ENCODE peak calls at places on chromosome 17, in ten cellular contexts. P, J, F, W, D, O, E, N, A and S are unnamed samples.

GRCh38 chr17:47844230-47844629 is 3.2 kb upstream of the SCRN2 start:
- DNase-seq in W (no peak), J (no peak), P (no peak), E (no peak), F (no peak), N (no peak), D (no peak), O (no peak), A (no peak), S (no peak)

GRCh38 chr17:40437095-40437732 is 6.0 kb upstream of the IGFBP4 start:
- DNase-seq in P (peak; percentile 32), E (no peak), F (no peak), A (peak; percentile 27), J (peak; percentile 23), N (no peak), O (no peak), W (no peak), D (no peak), S (no peak)

GRCh38 chr17:39028690-39029089 is 61.5 kb upstream of the FBXO47 start:
- DNase-seq in W (no peak), P (no peak), J (no peak), A (no peak), D (no peak), F (no peak), N (no peak), O (no peak), E (no peak), S (no peak)

GRCh38 chr17:41687828-41688640 is 651 bp upstream of the EIF1 start:
- DNase-seq in N (peak; percentile 57), E (no peak), A (no peak), O (peak; percentile 74), D (peak; percentile 54), J (peak; percentile 71), F (no peak), P (peak; percentile 53), W (peak; percentile 71), S (no peak)

GRCh38 chr17:40978752-40979151 is 5.4 kb downstream of the KRT40 start:
- DNase-seq in P (no peak), O (no peak), N (no peak), W (no peak), J (no peak), D (no peak), F (no peak), E (no peak), A (no peak), S (no peak)

GRCh38 chr17:17071531-17072360 is 29.5 kb downstream of the MPRIP start:
- DNase-seq in E (no peak), O (no peak), D (no peak), F (peak; percentile 45), A (no peak), P (peak; percentile 10), N (no peak), W (no peak), J (peak; percentile 28), S (no peak)

GRCh38 chr17:60386475-60387058 is 5.4 kb downstream of the USP32 start:
- DNase-seq in O (no peak), A (no peak), F (no peak), N (no peak), W (no peak), D (no peak), P (no peak), E (no peak), J (no peak), S (peak; percentile 6)

GRCh38 chr17:32289454-32289853 is 23.8 kb downstream of the RHBDL3 start:
- DNase-seq in P (no peak), E (no peak), W (no peak), A (no peak), J (no peak), F (no peak), D (no peak), O (no peak), N (no peak), S (no peak)

GRCh38 chr17:63454915-63455314 is 8.8 kb upstream of the CYB561 start:
- DNase-seq in J (peak; percentile 15), N (no peak), P (no peak), F (no peak), W (no peak), D (no peak), E (no peak), O (no peak), A (no peak), S (no peak)

GRCh38 chr17:6914711-6915110 is 81.1 kb upstream of the ALOX12 start:
- DNase-seq in D (no peak), E (no peak), N (no peak), W (no peak), F (no peak), A (peak; percentile 28), P (no peak), O (no peak), J (peak; percentile 36), S (peak; percentile 71)

GRCh38 chr17:18122991-18123753 is 14.6 kb downstream of the MYO15A start:
- DNase-seq in F (no peak), J (no peak), E (no peak), N (no peak), W (no peak), A (no peak), P (no peak), O (peak; percentile 86), D (no peak), S (no peak)

GRCh38 chr17:826778-827177 is 44.6 kb downstream of the MRM3 start:
- DNase-seq in N (no peak), W (no peak), A (no peak), E (no peak), O (no peak), F (no peak), J (no peak), D (no peak), P (no peak), S (no peak)

GRCh38 chr17:27379863-27380533 is 76.2 kb upstream of the KSR1 start:
- DNase-seq in E (no peak), P (peak; percentile 78), O (peak; percentile 72), N (peak; percentile 64), A (peak; percentile 38), J (peak; percentile 60), D (peak; percentile 60), W (peak; percentile 85), F (no peak), S (no peak)

GRCh38 chr17:31568140-31568938 is 176.9 kb downstream of the RAB11FIP4 start:
- DNase-seq in P (no peak), A (peak; percentile 73), O (peak; percentile 81), N (no peak), J (no peak), E (no peak), F (no peak), D (no peak), W (no peak), S (peak; percentile 62)

GRCh38 chr17:77728022-77728671 is 230.4 kb upstream of the TNRC6C start:
- DNase-seq in W (peak; percentile 72), P (no peak), O (peak; percentile 72), D (no peak), A (no peak), E (no peak), J (no peak), N (no peak), F (no peak), S (peak; percentile 52)

GRCh38 chr17:77728871-77729270 is 229.6 kb upstream of the TNRC6C start:
- DNase-seq in O (no peak), N (no peak), W (no peak), A (no peak), D (no peak), P (no peak), E (no peak), F (no peak), J (no peak), S (no peak)

GRCh38 chr17:77727216-77727615 is 231.3 kb upstream of the TNRC6C start:
- DNase-seq in E (no peak), N (no peak), A (no peak), D (no peak), F (no peak), O (no peak), J (no peak), W (no peak), P (no peak), S (no peak)

GRCh38 chr17:77730376-77730775 is 228.1 kb upstream of the TNRC6C start:
- DNase-seq in D (no peak), W (no peak), F (no peak), O (no peak), N (no peak), E (no peak), J (no peak), A (no peak), P (no peak), S (no peak)

GRCh38 chr17:77729587-77729986 is 228.9 kb upstream of the TNRC6C start:
- DNase-seq in P (no peak), N (no peak), F (no peak), D (no peak), A (no peak), J (no peak), O (no peak), E (no peak), W (no peak), S (no peak)
- H3K4me3 ChIP-seq in P (no peak overlapping the region), N (no peak overlapping the region), F (no peak overlapping the region), D (no peak overlapping the region), A (no peak overlapping the region), J (no peak overlapping the region), O (no peak overlapping the region), E (no peak overlapping the region), W (no peak overlapping the region), S (no peak overlapping the region)

GRCh38 chr17:10879110-10879509 is 41.2 kb upstream of the PIRT start:
- DNase-seq in N (no peak), D (peak; percentile 37), J (peak; percentile 71), E (no peak), W (peak; percentile 28), P (no peak), F (no peak), A (no peak), O (peak; percentile 61), S (no peak)
- TF ChIP-seq CTCF in N (no peak), D (no peak), J (no peak), E (peak; percentile 4), W (peak; percentile 24), P (no peak), F (peak; percentile 31), A (peak; percentile 12), O (no peak), S (peak; percentile 10)

GRCh38 chr17:82838386-82839063 is 1.3 kb downstream of the ZNF750 start:
- DNase-seq in W (peak; percentile 57), J (peak; percentile 78), F (no peak), P (peak; percentile 79), A (peak; percentile 36), O (peak; percentile 88), D (peak; percentile 84), E (no peak), N (no peak), S (peak; percentile 43)
- H3K4me3 ChIP-seq in W (no peak overlapping the region), J (no peak overlapping the region), F (no peak overlapping the region), P (peak overlapping the region; percentile 6), A (no peak overlapping the region), O (peak overlapping the region; percentile 41), D (peak overlapping the region; percentile 4), E (no peak overlapping the region), N (no peak overlapping the region), S (no peak overlapping the region)

DNA sequence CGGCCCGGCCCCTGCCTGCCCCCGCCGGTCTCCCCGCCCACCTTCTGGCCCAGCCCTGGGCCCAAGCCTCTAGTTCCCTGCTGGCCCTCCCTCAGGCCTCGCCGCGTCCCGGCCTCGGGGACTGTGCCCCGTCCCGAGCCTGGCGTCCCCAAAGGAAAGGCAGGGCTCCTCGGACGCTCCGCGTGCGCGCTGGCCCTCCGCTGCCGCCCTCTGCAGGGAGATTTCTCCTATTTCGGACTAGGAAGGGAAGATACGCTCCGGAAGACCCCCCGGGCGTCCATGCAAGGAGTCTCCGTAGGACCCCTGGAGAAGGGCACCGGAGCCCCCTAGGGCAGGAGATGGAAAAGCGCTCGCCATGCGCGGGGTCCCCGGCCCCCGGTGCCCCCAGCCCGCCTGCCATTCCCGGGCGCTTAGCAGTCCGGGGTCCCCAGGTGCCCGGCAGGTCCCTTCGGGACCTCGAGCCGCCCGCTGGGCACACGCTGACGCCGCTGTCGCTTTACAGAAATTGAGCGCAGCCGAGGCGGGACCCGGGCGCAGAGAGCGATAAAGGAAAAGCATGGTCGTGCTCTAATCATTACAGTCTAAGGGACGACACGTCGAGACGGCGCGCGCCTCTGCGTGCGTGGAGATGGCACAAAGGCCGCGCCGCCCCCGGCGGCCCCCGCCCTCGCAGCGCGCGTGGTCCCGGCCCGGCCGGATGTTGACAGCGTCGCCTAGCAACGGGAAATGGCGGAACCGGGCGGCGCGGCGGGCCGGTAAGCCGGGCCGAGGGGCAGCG is at the start of gene CCDC40:
- DNase-seq in J (peak; percentile 90), A (peak; percentile 70), N (peak; percentile 70), P (peak; percentile 88), F (no peak), O (peak; percentile 91), W (peak; percentile 92), E (no peak), D (peak; percentile 79), S (peak; percentile 58)
- TF ChIP-seq CTCF in J (no peak), A (no peak), N (no peak), P (no peak), F (no peak), O (peak; percentile 29), W (no peak), E (no peak), D (no peak), S (no peak)